ENCODE peak calls at places on chromosomes 11 and 22, in four cellular contexts. One of them, this sample, is unnamed.

GRCh38 chr22:35327690-35328471 is 28.2 kb downstream of the TOM1 start:
- DNase-seq in stimulated activated CD4-positive, alpha-beta T cell treated with anti-CD3 and anti-CD28 coated beads, Interleukin-15, amount 100 ng/mL, for 24 hours: no peak
- DNase-seq in GM19239: no peak
- DNase-seq in activated CD4-positive, alpha-beta T cell treated with anti-CD3 and anti-CD28 coated beads, Interleukin-2, amount 50 U/mL, for 4 hours: no peak
- DNase-seq in this sample: no peak

GRCh38 chr11:19121646-19122045 is 4.7 kb downstream of the ZDHHC13 start:
- DNase-seq in stimulated activated CD4-positive, alpha-beta T cell treated with anti-CD3 and anti-CD28 coated beads, Interleukin-15, amount 100 ng/mL, for 24 hours: no peak
- DNase-seq in GM19239: no peak
- DNase-seq in activated CD4-positive, alpha-beta T cell treated with anti-CD3 and anti-CD28 coated beads, Interleukin-2, amount 50 U/mL, for 4 hours: no peak
- DNase-seq in this sample: no peak

GRCh38 chr11:2522636-2523255 is 77.9 kb downstream of the KCNQ1 start:
- DNase-seq in stimulated activated CD4-positive, alpha-beta T cell treated with anti-CD3 and anti-CD28 coated beads, Interleukin-15, amount 100 ng/mL, for 24 hours: no peak
- DNase-seq in GM19239: no peak
- DNase-seq in activated CD4-positive, alpha-beta T cell treated with anti-CD3 and anti-CD28 coated beads, Interleukin-2, amount 50 U/mL, for 4 hours: no peak
- DNase-seq in this sample: no peak

GRCh38 chr11:119907122-119907933 is 178.3 kb upstream of the NECTIN1 start:
- DNase-seq in stimulated activated CD4-positive, alpha-beta T cell treated with anti-CD3 and anti-CD28 coated beads, Interleukin-15, amount 100 ng/mL, for 24 hours: no peak
- DNase-seq in GM19239: no peak
- DNase-seq in activated CD4-positive, alpha-beta T cell treated with anti-CD3 and anti-CD28 coated beads, Interleukin-2, amount 50 U/mL, for 4 hours: no peak
- DNase-seq in this sample: no peak

GRCh38 chr22:49011769-49012598 is 815.7 kb downstream of the BRD1 start:
- DNase-seq in stimulated activated CD4-positive, alpha-beta T cell treated with anti-CD3 and anti-CD28 coated beads, Interleukin-15, amount 100 ng/mL, for 24 hours: no peak
- DNase-seq in GM19239: no peak
- DNase-seq in activated CD4-positive, alpha-beta T cell treated with anti-CD3 and anti-CD28 coated beads, Interleukin-2, amount 50 U/mL, for 4 hours: no peak
- DNase-seq in this sample: no peak

GRCh38 chr11:129937592-129938238 is 42.3 kb upstream of the NFRKB start:
- DNase-seq in stimulated activated CD4-positive, alpha-beta T cell treated with anti-CD3 and anti-CD28 coated beads, Interleukin-15, amount 100 ng/mL, for 24 hours: no peak
- DNase-seq in GM19239: no peak
- DNase-seq in activated CD4-positive, alpha-beta T cell treated with anti-CD3 and anti-CD28 coated beads, Interleukin-2, amount 50 U/mL, for 4 hours: no peak
- DNase-seq in this sample: no peak

GRCh38 chr11:122633219-122633829 is 22.2 kb upstream of the UBASH3B start:
- DNase-seq in stimulated activated CD4-positive, alpha-beta T cell treated with anti-CD3 and anti-CD28 coated beads, Interleukin-15, amount 100 ng/mL, for 24 hours: peak
- DNase-seq in GM19239: no peak
- DNase-seq in activated CD4-positive, alpha-beta T cell treated with anti-CD3 and anti-CD28 coated beads, Interleukin-2, amount 50 U/mL, for 4 hours: no peak
- DNase-seq in this sample: peak

GRCh38 chr11:116819049-116819448 is 4.1 kb downstream of the APOA4 start:
- DNase-seq in stimulated activated CD4-positive, alpha-beta T cell treated with anti-CD3 and anti-CD28 coated beads, Interleukin-15, amount 100 ng/mL, for 24 hours: no peak
- DNase-seq in GM19239: no peak
- DNase-seq in activated CD4-positive, alpha-beta T cell treated with anti-CD3 and anti-CD28 coated beads, Interleukin-2, amount 50 U/mL, for 4 hours: no peak
- DNase-seq in this sample: no peak

GRCh38 chr11:6667733-6668374 is 12.2 kb upstream of the DCHS1 start:
- DNase-seq in stimulated activated CD4-positive, alpha-beta T cell treated with anti-CD3 and anti-CD28 coated beads, Interleukin-15, amount 100 ng/mL, for 24 hours: peak
- DNase-seq in GM19239: no peak
- DNase-seq in activated CD4-positive, alpha-beta T cell treated with anti-CD3 and anti-CD28 coated beads, Interleukin-2, amount 50 U/mL, for 4 hours: no peak
- DNase-seq in this sample: no peak

GRCh38 chr11:117814204-117814765 is 10.3 kb downstream of the FXYD2 start:
- DNase-seq in stimulated activated CD4-positive, alpha-beta T cell treated with anti-CD3 and anti-CD28 coated beads, Interleukin-15, amount 100 ng/mL, for 24 hours: no peak
- DNase-seq in GM19239: no peak
- DNase-seq in activated CD4-positive, alpha-beta T cell treated with anti-CD3 and anti-CD28 coated beads, Interleukin-2, amount 50 U/mL, for 4 hours: no peak
- DNase-seq in this sample: no peak